ENCODE peak calls at places on chromosomes 6 and 20, in eight cellular contexts. One of them, this sample, is unnamed.

GRCh38 chr20:2922957-2923356 is 49.7 kb downstream of the PTPRA start:
- DNase-seq in IMR-90: no peak
- DNase-seq in GM12878: no peak
- DNase-seq in WTC11: no peak
- DNase-seq in HepG2: no peak
- DNase-seq in SK-N-SH: no peak
- DNase-seq in H1: no peak
- DNase-seq in K562: no peak
- DNase-seq in this sample: no peak

GRCh38 chr20:61723538-61724257 is 342.0 kb downstream of the TAF4 start:
- DNase-seq in WTC11: no peak
- DNase-seq in H1: no peak
- DNase-seq in GM12878: no peak
- DNase-seq in HepG2: peak; percentile 49
- DNase-seq in K562: no peak
- DNase-seq in SK-N-SH: no peak
- DNase-seq in IMR-90: no peak
- DNase-seq in this sample: no peak

GRCh38 chr6:100458841-100459154 is 5.9 kb downstream of the SIM1 start:
- DNase-seq in HepG2: no peak
- DNase-seq in H1: no peak
- DNase-seq in SK-N-SH: no peak
- DNase-seq in GM12878: no peak
- DNase-seq in IMR-90: no peak
- DNase-seq in WTC11: no peak
- DNase-seq in K562: no peak
- DNase-seq in this sample: no peak

GRCh38 chr6:135869857-135870256 is 18.4 kb downstream of the PDE7B start:
- DNase-seq in HepG2: no peak
- DNase-seq in GM12878: no peak
- DNase-seq in SK-N-SH: no peak
- DNase-seq in IMR-90: peak; percentile 30
- DNase-seq in K562: no peak
- DNase-seq in H1: no peak
- DNase-seq in WTC11: no peak
- DNase-seq in this sample: no peak

GRCh38 chr6:30162265-30163089 is 869 bp upstream of the TRIM15 start:
- DNase-seq in GM12878: no peak
- DNase-seq in IMR-90: no peak
- DNase-seq in SK-N-SH: no peak
- DNase-seq in HepG2: no peak
- DNase-seq in WTC11: no peak
- DNase-seq in H1: no peak
- DNase-seq in K562: no peak
- DNase-seq in this sample: no peak

GRCh38 chr6:27040244-27041042 is 207.1 kb upstream of the PRSS16 start:
- DNase-seq in H1: no peak
- DNase-seq in WTC11: no peak
- DNase-seq in K562: no peak
- DNase-seq in GM12878: no peak
- DNase-seq in SK-N-SH: no peak
- DNase-seq in HepG2: peak; percentile 66
- DNase-seq in IMR-90: no peak
- DNase-seq in this sample: no peak

GRCh38 chr6:186221-186965 is 105.9 kb upstream of the DUSP22 start:
- DNase-seq in SK-N-SH: no peak
- DNase-seq in K562: no peak
- DNase-seq in IMR-90: peak; percentile 39
- DNase-seq in HepG2: peak; percentile 23
- DNase-seq in GM12878: no peak
- DNase-seq in H1: no peak
- DNase-seq in WTC11: no peak
- DNase-seq in this sample: no peak

GRCh38 chr20:62766716-62767115 is 29.6 kb upstream of the MRGBP start:
- DNase-seq in H1: no peak
- DNase-seq in GM12878: no peak
- DNase-seq in IMR-90: no peak
- DNase-seq in SK-N-SH: no peak
- DNase-seq in WTC11: no peak
- DNase-seq in K562: no peak
- DNase-seq in HepG2: no peak
- DNase-seq in this sample: no peak

GRCh38 chr6:170142559-170142958 is 148.3 kb downstream of the DLL1 start:
- DNase-seq in WTC11: no peak
- DNase-seq in IMR-90: no peak
- DNase-seq in HepG2: no peak
- DNase-seq in GM12878: no peak
- DNase-seq in H1: no peak
- DNase-seq in SK-N-SH: no peak
- DNase-seq in K562: no peak
- DNase-seq in this sample: no peak

GRCh38 chr20:63141531-63141930 is 74.4 kb downstream of the YTHDF1 start:
- DNase-seq in K562: no peak
- DNase-seq in GM12878: no peak
- DNase-seq in HepG2: no peak
- DNase-seq in IMR-90: no peak
- DNase-seq in WTC11: no peak
- DNase-seq in SK-N-SH: no peak
- DNase-seq in H1: no peak
- DNase-seq in this sample: no peak

GRCh38 chr20:9130407-9130995 is 61.6 kb downstream of the PLCB4 start:
- DNase-seq in SK-N-SH: no peak
- DNase-seq in K562: no peak
- DNase-seq in H1: no peak
- DNase-seq in HepG2: no peak
- DNase-seq in GM12878: no peak
- DNase-seq in WTC11: no peak
- DNase-seq in IMR-90: peak; percentile 44
- DNase-seq in this sample: no peak

GRCh38 chr20:31836853-31837608 is 8.4 kb downstream of the FOXS1 start:
- DNase-seq in GM12878: no peak
- DNase-seq in HepG2: no peak
- DNase-seq in K562: no peak
- DNase-seq in H1: no peak
- DNase-seq in WTC11: no peak
- DNase-seq in SK-N-SH: peak; percentile 84
- DNase-seq in IMR-90: no peak
- DNase-seq in this sample: no peak

GRCh38 chr6:110329729-110330436 is 28.3 kb downstream of the METTL24 start:
- DNase-seq in GM12878: no peak
- DNase-seq in H1: no peak
- DNase-seq in K562: no peak
- DNase-seq in WTC11: no peak
- DNase-seq in IMR-90: peak; percentile 31
- DNase-seq in HepG2: peak; percentile 62
- DNase-seq in SK-N-SH: no peak
- DNase-seq in this sample: no peak

GRCh38 chr6:1502041-1502440 is 107.7 kb upstream of the FOXC1 start:
- DNase-seq in GM12878: no peak
- DNase-seq in SK-N-SH: no peak
- DNase-seq in H1: no peak
- DNase-seq in IMR-90: no peak
- DNase-seq in HepG2: no peak
- DNase-seq in WTC11: no peak
- DNase-seq in K562: no peak
- DNase-seq in this sample: no peak
- TF ChIP-seq USF2 in GM12878: no peak
- TF ChIP-seq USF2 in SK-N-SH: no peak
- TF ChIP-seq USF2 in H1: no peak
- TF ChIP-seq USF2 in IMR-90: no peak
- TF ChIP-seq USF2 in HepG2: no peak
- TF ChIP-seq USF2 in WTC11: no peak
- TF ChIP-seq USF2 in K562: no peak
- TF ChIP-seq USF2 in this sample: no peak

DNA sequence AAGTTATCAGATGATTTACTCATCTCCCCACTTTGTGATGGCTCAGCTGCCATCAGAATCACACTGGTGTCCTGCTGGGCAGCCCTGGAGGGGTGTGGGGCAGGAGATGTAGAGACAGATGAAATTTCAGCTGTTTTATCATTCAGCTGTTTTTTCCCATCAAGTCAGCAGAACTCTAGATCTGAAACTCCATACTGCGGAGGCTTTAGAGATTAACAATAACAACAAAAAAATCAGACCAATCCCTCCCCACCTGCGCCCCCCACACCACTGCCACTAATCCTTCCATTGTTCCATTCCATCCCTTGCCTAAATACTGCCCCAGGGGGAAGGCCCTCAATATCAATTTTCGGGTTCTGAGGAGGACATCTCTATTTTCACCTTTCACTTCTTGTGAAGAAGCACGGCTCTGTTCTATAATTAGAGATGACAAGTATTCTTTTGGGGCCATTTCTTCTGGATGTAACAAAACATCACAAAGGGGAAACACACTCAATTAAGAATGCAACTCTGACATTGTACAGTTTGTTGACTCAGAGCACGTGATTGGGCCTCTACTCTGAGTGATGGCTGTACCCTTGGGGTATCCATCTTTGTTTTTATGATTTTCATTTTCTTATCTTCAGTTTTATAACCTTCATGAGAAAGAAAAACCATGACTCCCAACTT is 396.3 kb downstream of the ZFAND3 start:
- DNase-seq in SK-N-SH: no peak
- DNase-seq in H1: no peak
- DNase-seq in K562: no peak
- DNase-seq in IMR-90: no peak
- DNase-seq in WTC11: no peak
- DNase-seq in GM12878: no peak
- DNase-seq in HepG2: no peak
- DNase-seq in this sample: no peak
- TF ChIP-seq USF2 in SK-N-SH: no peak
- TF ChIP-seq USF2 in H1: no peak
- TF ChIP-seq USF2 in K562: no peak
- TF ChIP-seq USF2 in IMR-90: no peak
- TF ChIP-seq USF2 in WTC11: no peak
- TF ChIP-seq USF2 in GM12878: no peak
- TF ChIP-seq USF2 in HepG2: no peak
- TF ChIP-seq USF2 in this sample: no peak

GRCh38 chr6:72363844-72364740 is 257.8 kb upstream of the KCNQ5 start:
- DNase-seq in H1: no peak
- DNase-seq in IMR-90: peak; percentile 97
- DNase-seq in HepG2: no peak
- DNase-seq in WTC11: no peak
- DNase-seq in K562: no peak
- DNase-seq in SK-N-SH: no peak
- DNase-seq in GM12878: no peak
- DNase-seq in this sample: peak; percentile 11
- TF ChIP-seq USF2 in H1: no peak
- TF ChIP-seq USF2 in IMR-90: peak; percentile 11
- TF ChIP-seq USF2 in HepG2: no peak
- TF ChIP-seq USF2 in WTC11: no peak
- TF ChIP-seq USF2 in K562: no peak
- TF ChIP-seq USF2 in SK-N-SH: no peak
- TF ChIP-seq USF2 in GM12878: no peak
- TF ChIP-seq USF2 in this sample: no peak

DNA sequence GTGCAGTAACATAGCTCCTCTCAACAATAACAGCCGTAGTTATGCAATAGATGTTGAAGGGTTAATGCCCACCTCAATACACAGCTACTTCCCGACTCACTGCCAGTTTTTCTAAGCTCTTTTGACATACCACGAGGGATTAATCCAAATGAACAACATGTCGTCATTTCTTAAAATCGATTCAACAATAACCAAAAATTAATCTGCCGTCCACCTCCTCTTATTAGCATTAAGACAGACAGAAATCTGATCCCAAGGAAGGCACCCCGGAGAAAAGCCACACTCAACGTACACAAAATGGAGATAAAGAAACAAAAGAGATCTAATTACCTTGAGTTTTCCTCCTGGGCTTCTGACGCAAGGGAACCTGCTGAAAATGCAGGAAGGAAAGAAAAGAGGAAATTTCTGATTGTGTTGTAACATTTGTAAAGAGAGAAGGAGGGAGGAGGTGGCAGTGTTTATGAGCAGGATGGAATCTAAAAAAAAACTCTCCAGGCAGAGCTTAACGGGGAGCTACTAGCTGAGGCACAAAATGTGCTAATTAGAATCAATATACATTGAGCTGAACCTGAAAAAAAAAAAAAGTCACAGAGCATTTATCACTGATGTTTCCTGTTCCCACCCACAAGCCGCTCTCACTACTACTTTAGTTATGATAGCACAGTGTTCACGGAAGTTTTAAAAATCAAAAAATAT is 109.3 kb downstream of the IPCEF1 start:
- DNase-seq in WTC11: no peak
- DNase-seq in GM12878: no peak
- DNase-seq in H1: no peak
- DNase-seq in HepG2: no peak
- DNase-seq in SK-N-SH: no peak
- DNase-seq in K562: no peak
- DNase-seq in IMR-90: no peak
- DNase-seq in this sample: no peak
- TF ChIP-seq USF2 in WTC11: no peak
- TF ChIP-seq USF2 in GM12878: no peak
- TF ChIP-seq USF2 in H1: no peak
- TF ChIP-seq USF2 in HepG2: no peak
- TF ChIP-seq USF2 in SK-N-SH: no peak
- TF ChIP-seq USF2 in K562: no peak
- TF ChIP-seq USF2 in IMR-90: no peak
- TF ChIP-seq USF2 in this sample: no peak

GRCh38 chr6:43510827-43511163 is 649 bp upstream of the LRRC73 start:
- DNase-seq in H1: no peak
- DNase-seq in WTC11: no peak
- DNase-seq in GM12878: no peak
- DNase-seq in K562: no peak
- DNase-seq in IMR-90: no peak
- DNase-seq in SK-N-SH: no peak
- DNase-seq in HepG2: no peak
- DNase-seq in this sample: no peak
- TF ChIP-seq USF2 in H1: no peak
- TF ChIP-seq USF2 in WTC11: no peak
- TF ChIP-seq USF2 in GM12878: no peak
- TF ChIP-seq USF2 in K562: no peak
- TF ChIP-seq USF2 in IMR-90: no peak
- TF ChIP-seq USF2 in SK-N-SH: no peak
- TF ChIP-seq USF2 in HepG2: no peak
- TF ChIP-seq USF2 in this sample: no peak

GRCh38 chr20:24663496-24663895 is 194.1 kb downstream of the SYNDIG1 start:
- DNase-seq in IMR-90: no peak
- DNase-seq in GM12878: no peak
- DNase-seq in HepG2: no peak
- DNase-seq in WTC11: no peak
- DNase-seq in SK-N-SH: no peak
- DNase-seq in K562: no peak
- DNase-seq in H1: no peak
- DNase-seq in this sample: no peak
- TF ChIP-seq USF2 in IMR-90: no peak
- TF ChIP-seq USF2 in GM12878: no peak
- TF ChIP-seq USF2 in HepG2: no peak
- TF ChIP-seq USF2 in WTC11: no peak
- TF ChIP-seq USF2 in SK-N-SH: no peak
- TF ChIP-seq USF2 in K562: no peak
- TF ChIP-seq USF2 in H1: no peak
- TF ChIP-seq USF2 in this sample: no peak

GRCh38 chr6:159038914-159039884 is 5.6 kb downstream of the TAGAP start:
- DNase-seq in K562: no peak
- DNase-seq in WTC11: no peak
- DNase-seq in GM12878: peak; percentile 86
- DNase-seq in IMR-90: peak; percentile 38
- DNase-seq in HepG2: no peak
- DNase-seq in H1: no peak
- DNase-seq in SK-N-SH: no peak
- DNase-seq in this sample: no peak
- TF ChIP-seq USF2 in K562: no peak
- TF ChIP-seq USF2 in WTC11: no peak
- TF ChIP-seq USF2 in GM12878: no peak
- TF ChIP-seq USF2 in IMR-90: no peak
- TF ChIP-seq USF2 in HepG2: no peak
- TF ChIP-seq USF2 in H1: no peak
- TF ChIP-seq USF2 in SK-N-SH: no peak
- TF ChIP-seq USF2 in this sample: no peak

GRCh38 chr20:19730716-19731115 is 27.3 kb upstream of the RIN2 start:
- DNase-seq in K562: no peak
- DNase-seq in H1: no peak
- DNase-seq in IMR-90: no peak
- DNase-seq in HepG2: no peak
- DNase-seq in WTC11: no peak
- DNase-seq in SK-N-SH: no peak
- DNase-seq in GM12878: no peak
- DNase-seq in this sample: no peak
- TF ChIP-seq USF2 in K562: no peak
- TF ChIP-seq USF2 in H1: no peak
- TF ChIP-seq USF2 in IMR-90: no peak
- TF ChIP-seq USF2 in HepG2: no peak
- TF ChIP-seq USF2 in WTC11: no peak
- TF ChIP-seq USF2 in SK-N-SH: no peak
- TF ChIP-seq USF2 in GM12878: no peak
- TF ChIP-seq USF2 in this sample: no peak

This sample was measured in A549.